ENCODE peak calls at places on chromosomes 13 and 19, in four cellular contexts. One of them, this sample, is unnamed.
A peak's percentile ranks its signal among the peaks of the same experiment; 100 is the strongest.

GRCh38 chr13:113792821-113793717 is 34.0 kb downstream of the TMEM255B start:
- DNase-seq in heart right ventricle: no peak
- DNase-seq in progenitor cell of endocrine pancreas: no peak
- DNase-seq in neural crest cell: no peak
- DNase-seq in this sample: no peak

GRCh38 chr13:46160474-46161066 is 21.4 kb downstream of the LCP1 start:
- DNase-seq in heart right ventricle: peak; percentile 31
- DNase-seq in progenitor cell of endocrine pancreas: no peak
- DNase-seq in neural crest cell: peak; percentile 39
- DNase-seq in this sample: peak; percentile 18

GRCh38 chr19:58150328-58150921 is at the start of gene ZNF329:
- DNase-seq in heart right ventricle: peak; percentile 89
- DNase-seq in progenitor cell of endocrine pancreas: peak; percentile 89
- DNase-seq in neural crest cell: peak; percentile 88
- DNase-seq in this sample: peak; percentile 54

GRCh38 chr13:77975358-77976042 is 56.9 kb upstream of the EDNRB start:
- DNase-seq in heart right ventricle: no peak
- DNase-seq in progenitor cell of endocrine pancreas: no peak
- DNase-seq in neural crest cell: no peak
- DNase-seq in this sample: no peak

GRCh38 chr19:53536223-53536543 is 1.8 kb upstream of the ZNF331 start:
- DNase-seq in heart right ventricle: no peak
- DNase-seq in progenitor cell of endocrine pancreas: no peak
- DNase-seq in neural crest cell: no peak
- DNase-seq in this sample: no peak

GRCh38 chr13:111153279-111153976 is 38.3 kb downstream of the ARHGEF7 start:
- DNase-seq in heart right ventricle: peak; percentile 94
- DNase-seq in progenitor cell of endocrine pancreas: peak; percentile 91
- DNase-seq in neural crest cell: peak; percentile 91
- DNase-seq in this sample: peak; percentile 73

GRCh38 chr13:30847697-30848307 is 58.3 kb upstream of the MEDAG start:
- DNase-seq in heart right ventricle: peak; percentile 38
- DNase-seq in progenitor cell of endocrine pancreas: no peak
- DNase-seq in neural crest cell: no peak
- DNase-seq in this sample: peak; percentile 87

GRCh38 chr19:21704320-21704719 is 63.1 kb downstream of the ZNF100 start:
- DNase-seq in heart right ventricle: no peak
- DNase-seq in progenitor cell of endocrine pancreas: no peak
- DNase-seq in neural crest cell: no peak
- DNase-seq in this sample: no peak

GRCh38 chr13:67229438-67230242 is 496 bp downstream of the PCDH9 start:
- DNase-seq in heart right ventricle: no peak
- DNase-seq in progenitor cell of endocrine pancreas: no peak
- DNase-seq in neural crest cell: no peak
- DNase-seq in this sample: no peak

GRCh38 chr19:6021878-6022569 is 44.1 kb upstream of the RANBP3 start:
- DNase-seq in heart right ventricle: peak; percentile 83
- DNase-seq in progenitor cell of endocrine pancreas: peak; percentile 61
- DNase-seq in neural crest cell: peak; percentile 86
- DNase-seq in this sample: peak; percentile 16

GRCh38 chr19:18164072-18164471 is 9.5 kb upstream of the IFI30 start:
- DNase-seq in heart right ventricle: no peak
- DNase-seq in progenitor cell of endocrine pancreas: no peak
- DNase-seq in neural crest cell: no peak
- DNase-seq in this sample: no peak

GRCh38 chr13:40920826-40921225 is 98.3 kb downstream of the ELF1 start:
- DNase-seq in heart right ventricle: no peak
- DNase-seq in progenitor cell of endocrine pancreas: no peak
- DNase-seq in neural crest cell: no peak
- DNase-seq in this sample: no peak

DNA sequence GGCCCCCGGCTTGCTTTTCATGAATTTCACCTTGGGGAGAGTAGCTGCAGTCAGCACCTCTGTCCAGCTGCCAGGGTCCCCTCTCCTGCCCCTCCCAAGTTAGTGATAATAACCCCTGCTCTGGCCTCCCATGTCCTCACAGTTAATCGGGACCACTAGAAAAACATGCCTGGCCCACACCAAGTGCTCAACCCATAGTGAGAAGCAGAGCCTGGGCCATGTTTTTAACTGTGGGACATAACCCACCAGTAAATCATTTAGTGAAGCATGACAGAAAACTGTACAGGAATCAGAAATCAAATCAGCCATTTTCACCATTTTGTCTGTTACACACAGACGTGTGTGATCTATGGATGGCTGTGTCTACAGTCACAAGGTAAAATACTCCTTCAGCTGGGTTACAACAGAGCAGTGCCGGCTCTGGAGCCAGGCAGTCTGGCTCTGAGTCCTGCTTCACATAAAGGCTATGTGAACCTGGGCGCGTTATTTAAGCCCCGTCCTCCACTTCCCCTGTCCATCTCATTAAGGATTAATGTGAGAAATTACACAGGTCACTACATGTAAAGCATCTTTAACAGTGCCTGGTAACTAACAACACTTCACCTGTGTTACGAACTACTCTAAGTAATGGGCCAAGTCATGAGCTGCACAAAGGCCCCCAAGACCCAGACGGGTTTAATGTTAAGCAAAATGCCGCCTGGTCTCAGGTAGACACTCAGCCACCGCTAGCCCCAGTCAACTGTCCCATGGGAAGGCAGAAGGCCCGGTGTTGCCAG is 7.6 kb upstream of the ECH1 start:
- DNase-seq in heart right ventricle: no peak
- DNase-seq in progenitor cell of endocrine pancreas: no peak
- DNase-seq in neural crest cell: no peak
- DNase-seq in this sample: no peak
- TF ChIP-seq CTCF in heart right ventricle: no peak
- TF ChIP-seq CTCF in progenitor cell of endocrine pancreas: no peak
- TF ChIP-seq CTCF in neural crest cell: no peak
- TF ChIP-seq CTCF in this sample: no peak

GRCh38 chr13:97259787-97260641 is 37.9 kb downstream of the MBNL2 start:
- DNase-seq in heart right ventricle: no peak
- DNase-seq in progenitor cell of endocrine pancreas: no peak
- DNase-seq in neural crest cell: no peak
- DNase-seq in this sample: no peak

GRCh38 chr13:97256343-97256783 is 34.2 kb downstream of the MBNL2 start:
- DNase-seq in heart right ventricle: no peak
- DNase-seq in progenitor cell of endocrine pancreas: no peak
- DNase-seq in neural crest cell: no peak
- DNase-seq in this sample: peak; percentile 83

GRCh38 chr13:97257228-97257755 is 35.2 kb downstream of the MBNL2 start:
- DNase-seq in heart right ventricle: no peak
- DNase-seq in progenitor cell of endocrine pancreas: no peak
- DNase-seq in neural crest cell: no peak
- DNase-seq in this sample: no peak

GRCh38 chr13:97258801-97259200 is 36.7 kb downstream of the MBNL2 start:
- DNase-seq in heart right ventricle: no peak
- DNase-seq in progenitor cell of endocrine pancreas: no peak
- DNase-seq in neural crest cell: no peak
- DNase-seq in this sample: no peak

DNA sequence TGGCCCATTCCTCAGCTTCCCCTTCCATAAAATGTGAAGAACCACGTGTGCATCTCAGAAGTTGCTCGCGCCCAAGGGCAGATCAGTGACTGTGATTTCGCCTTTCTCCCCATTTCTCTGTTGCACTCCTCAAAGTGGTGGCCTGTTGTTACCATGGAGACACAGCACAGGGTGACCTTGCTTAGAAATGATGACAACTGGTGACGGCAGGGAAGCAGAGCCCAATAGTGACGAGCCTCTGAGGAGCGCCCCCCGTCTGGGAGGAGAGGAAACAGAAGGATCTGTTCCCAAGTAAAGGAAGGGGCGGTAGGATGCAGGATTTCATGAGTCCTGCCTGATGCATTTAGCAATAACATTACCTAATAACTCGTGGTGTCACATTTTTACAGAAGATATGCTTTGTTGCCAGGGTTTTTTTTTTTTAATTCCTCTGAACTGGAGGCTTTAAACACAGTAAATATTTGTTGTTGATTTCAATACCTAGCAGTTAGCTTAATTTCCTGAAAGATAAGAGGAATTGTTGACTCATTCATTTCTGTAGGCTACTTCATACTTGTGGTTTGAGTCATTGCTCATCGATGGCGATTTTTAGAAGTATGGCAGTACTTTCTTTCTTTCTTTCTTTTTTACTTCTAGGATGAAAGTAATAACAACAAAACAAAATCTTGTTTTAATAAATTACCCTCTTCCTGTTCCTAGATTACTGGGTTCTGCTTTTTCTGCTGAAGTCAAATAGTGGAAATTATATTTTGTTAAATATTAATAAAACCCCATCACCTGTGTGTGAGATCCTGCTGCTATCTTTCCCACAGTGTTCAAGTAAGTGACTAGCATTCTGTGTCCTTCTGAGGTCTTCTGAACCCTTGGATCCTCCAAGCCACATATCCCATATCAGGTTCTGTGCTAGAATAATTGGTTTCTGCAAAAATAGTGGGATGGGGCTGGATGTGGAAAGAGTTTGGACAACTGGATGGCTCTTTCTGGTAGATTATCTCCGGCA is 36.0 kb downstream of the MBNL2 start:
- DNase-seq in heart right ventricle: peak; percentile 73
- DNase-seq in progenitor cell of endocrine pancreas: no peak
- DNase-seq in neural crest cell: no peak
- DNase-seq in this sample: peak; percentile 46
- TF ChIP-seq CTCF in heart right ventricle: no peak
- TF ChIP-seq CTCF in progenitor cell of endocrine pancreas: no peak
- TF ChIP-seq CTCF in neural crest cell: no peak
- TF ChIP-seq CTCF in this sample: peak; percentile 20

GRCh38 chr13:73039201-73040108 is 19.4 kb upstream of the KLF5 start:
- DNase-seq in heart right ventricle: no peak
- DNase-seq in progenitor cell of endocrine pancreas: no peak
- DNase-seq in neural crest cell: no peak
- DNase-seq in this sample: no peak

GRCh38 chr13:73040479-73040878 is 18.3 kb upstream of the KLF5 start:
- DNase-seq in heart right ventricle: no peak
- DNase-seq in progenitor cell of endocrine pancreas: no peak
- DNase-seq in neural crest cell: no peak
- DNase-seq in this sample: no peak

GRCh38 chr13:73038064-73038463 is 20.7 kb upstream of the KLF5 start:
- DNase-seq in heart right ventricle: no peak
- DNase-seq in progenitor cell of endocrine pancreas: no peak
- DNase-seq in neural crest cell: no peak
- DNase-seq in this sample: no peak

GRCh38 chr13:73045036-73045435 is 13.8 kb upstream of the KLF5 start:
- DNase-seq in heart right ventricle: no peak
- DNase-seq in progenitor cell of endocrine pancreas: no peak
- DNase-seq in neural crest cell: no peak
- DNase-seq in this sample: no peak

GRCh38 chr13:73040968-73041580 is 17.7 kb upstream of the KLF5 start:
- DNase-seq in heart right ventricle: no peak
- DNase-seq in progenitor cell of endocrine pancreas: no peak
- DNase-seq in neural crest cell: no peak
- DNase-seq in this sample: no peak
- TF ChIP-seq CTCF in heart right ventricle: no peak
- TF ChIP-seq CTCF in progenitor cell of endocrine pancreas: no peak
- TF ChIP-seq CTCF in neural crest cell: no peak
- TF ChIP-seq CTCF in this sample: no peak

GRCh38 chr13:101955764-101956163 is 446.1 kb downstream of the FGF14 start:
- DNase-seq in heart right ventricle: no peak
- DNase-seq in progenitor cell of endocrine pancreas: no peak
- DNase-seq in neural crest cell: no peak
- DNase-seq in this sample: no peak

DNA sequence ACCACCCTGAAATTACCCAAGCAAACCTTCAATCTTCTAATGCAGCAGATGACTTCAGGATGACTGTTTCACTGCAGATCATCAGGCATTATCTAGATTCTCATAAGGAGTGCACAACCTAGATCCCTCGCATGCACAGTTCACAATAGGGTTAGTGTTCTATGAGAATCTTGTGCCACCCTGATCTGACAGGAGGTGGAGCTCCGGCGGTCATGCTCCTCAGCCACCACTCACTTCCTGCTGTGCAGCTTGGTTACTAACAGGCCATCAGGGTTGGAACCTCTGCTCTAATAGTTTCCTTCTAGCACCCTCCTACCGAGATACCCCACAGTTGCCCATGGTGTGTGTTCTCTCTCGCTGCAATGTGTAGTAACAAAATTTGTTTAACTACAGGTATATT is 442.8 kb downstream of the FGF14 start:
- DNase-seq in heart right ventricle: no peak
- DNase-seq in progenitor cell of endocrine pancreas: no peak
- DNase-seq in neural crest cell: no peak
- DNase-seq in this sample: no peak
- TF ChIP-seq CTCF in heart right ventricle: no peak
- TF ChIP-seq CTCF in progenitor cell of endocrine pancreas: no peak
- TF ChIP-seq CTCF in neural crest cell: no peak
- TF ChIP-seq CTCF in this sample: no peak

DNA sequence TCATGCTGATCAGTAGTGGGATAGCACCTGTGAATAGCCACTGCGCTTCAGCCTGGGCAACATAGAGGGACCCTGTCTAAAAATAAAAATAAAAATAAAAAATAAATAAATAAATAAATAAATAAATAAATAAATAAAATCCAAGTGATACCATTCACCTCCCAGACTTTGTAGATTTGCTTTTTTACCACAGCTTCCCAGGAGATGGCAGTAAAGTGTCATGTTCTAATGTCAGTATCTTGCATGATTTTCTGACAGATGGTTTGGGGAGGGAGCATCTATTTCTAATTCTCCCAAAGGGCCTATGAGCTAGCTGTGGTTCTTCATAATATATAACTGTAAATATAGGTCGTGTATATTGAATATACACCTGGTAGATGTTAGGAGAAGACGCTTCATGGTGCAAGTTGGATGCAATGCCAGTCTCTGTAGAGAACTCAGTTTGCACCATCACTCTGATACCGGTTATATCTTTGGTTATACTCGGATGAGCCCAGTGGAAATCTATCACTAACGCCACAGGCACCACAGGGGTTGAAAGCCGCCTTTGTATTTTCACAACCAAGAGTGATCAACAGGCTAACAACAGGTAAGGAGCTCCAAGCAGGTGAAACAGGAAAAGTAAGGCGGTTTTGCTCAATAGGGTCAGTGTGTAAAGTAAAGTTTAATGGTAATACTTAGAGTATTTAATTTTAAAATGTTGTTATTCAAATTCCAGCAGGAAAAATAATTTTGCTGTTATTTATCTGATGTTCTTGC is 13.9 kb downstream of the APLP1 start:
- DNase-seq in heart right ventricle: peak; percentile 67
- DNase-seq in progenitor cell of endocrine pancreas: no peak
- DNase-seq in neural crest cell: no peak
- DNase-seq in this sample: peak; percentile 64
- TF ChIP-seq CTCF in heart right ventricle: peak; percentile 58
- TF ChIP-seq CTCF in progenitor cell of endocrine pancreas: peak; percentile 40
- TF ChIP-seq CTCF in neural crest cell: peak; percentile 64
- TF ChIP-seq CTCF in this sample: peak; percentile 54